ENCODE peak calls at places on chromosomes 7 and 10, in four cellular contexts. F is B cell, Q is fibroblast of lung, L is GM20000. Z is an unnamed sample.

GRCh38 chr7:32158751-32159360 is 88.6 kb upstream of the PDE1C start:
- DNase-seq in L (no peak), F (no peak), Q (peak; percentile 54), Z (no peak)

GRCh38 chr10:131695814-131696165 is 205.0 kb upstream of the PPP2R2D start:
- DNase-seq in F (no peak), L (no peak), Q (no peak), Z (no peak)

GRCh38 chr10:102135956-102136526 is 3.2 kb downstream of the PPRC1 start:
- DNase-seq in L (no peak), F (no peak), Q (no peak), Z (no peak)

GRCh38 chr10:23472181-23472580 is 33.3 kb downstream of the OTUD1 start:
- DNase-seq in Q (no peak), L (no peak), F (no peak), Z (no peak)

GRCh38 chr7:155867280-155867679 is 55.0 kb upstream of the SHH start:
- DNase-seq in L (no peak), F (no peak), Q (no peak), Z (no peak)

GRCh38 chr10:97179731-97180366 is 5.9 kb downstream of the SLIT1 start:
- DNase-seq in L (no peak), Q (no peak), F (no peak), Z (no peak)

GRCh38 chr10:88227342-88228018 is 355.6 kb downstream of the RNLS start:
- DNase-seq in F (no peak), Q (peak; percentile 47), L (no peak), Z (no peak)

GRCh38 chr10:126459032-126459831 is 71.0 kb upstream of the ADAM12 start:
- DNase-seq in F (no peak), Q (peak; percentile 91), L (no peak), Z (no peak)

GRCh38 chr7:54811925-54812264 is 52.9 kb upstream of the SEC61G start:
- DNase-seq in L (no peak), Q (peak; percentile 84), F (no peak), Z (no peak)

GRCh38 chr7:29243777-29244655 is 49.4 kb downstream of the CHN2 start:
- DNase-seq in L (no peak), F (no peak), Q (no peak), Z (no peak)

GRCh38 chr10:91433620-91434019 is 23.5 kb downstream of the HECTD2 start:
- DNase-seq in Q (no peak), F (no peak), L (no peak), Z (no peak)

GRCh38 chr10:53284615-53285182 is 512.1 kb upstream of the MBL2 start:
- DNase-seq in Q (no peak), L (no peak), F (no peak), Z (no peak)

GRCh38 chr10:128095753-128096469 is 30.3 kb downstream of the MKI67 start:
- DNase-seq in L (no peak), F (no peak), Q (no peak), Z (peak; percentile 15)

GRCh38 chr10:93999401-93999851 is 5.7 kb downstream of the PLCE1 start:
- DNase-seq in L (no peak), F (no peak), Q (peak; percentile 93), Z (no peak)

GRCh38 chr10:61110188-61110844 is 166.3 kb upstream of the RHOBTB1 start:
- DNase-seq in Q (peak; percentile 87), F (no peak), L (no peak), Z (no peak)

GRCh38 chr10:72622271-72622670 is 3.6 kb downstream of the MICU1 start:
- DNase-seq in F (no peak), L (no peak), Q (peak; percentile 47), Z (no peak)

GRCh38 chr10:44703241-44704155 is 207.6 kb upstream of the TMEM72 start:
- DNase-seq in L (no peak), F (no peak), Q (peak; percentile 91), Z (no peak)

GRCh38 chr7:91883676-91884362 is 3.3 kb upstream of the MTERF1 start:
- DNase-seq in F (no peak), L (no peak), Q (peak; percentile 86), Z (no peak)

GRCh38 chr10:70477661-70478162 is 855 bp upstream of the PALD1 start:
- DNase-seq in F (peak; percentile 75), Q (peak; percentile 38), L (peak; percentile 67), Z (no peak)

GRCh38 chr10:112343056-112343806 is 30.7 kb upstream of the ACSL5 start:
- DNase-seq in L (no peak), F (no peak), Q (no peak), Z (no peak)

GRCh38 chr10:3421537-3422257 is 249.1 kb upstream of the PITRM1 start:
- DNase-seq in L (no peak), Q (no peak), F (no peak), Z (no peak)

GRCh38 chr10:80416401-80417098 is 8.2 kb downstream of the PRXL2A start:
- DNase-seq in L (no peak), F (no peak), Q (peak; percentile 34), Z (no peak)

GRCh38 chr10:119189811-119190282 is 11.2 kb upstream of the PRDX3 start:
- DNase-seq in L (no peak), F (no peak), Q (peak; percentile 94), Z (no peak)

GRCh38 chr7:27419581-27420177 is 177.1 kb downstream of the EVX1 start:
- DNase-seq in F (no peak), Q (peak; percentile 70), L (no peak), Z (no peak)

GRCh38 chr10:130378556-130379400 is 242.6 kb downstream of the GLRX3 start:
- DNase-seq in Q (no peak), L (no peak), F (no peak), Z (no peak)

GRCh38 chr10:91602449-91602848 is 30.4 kb downstream of the PPP1R3C start:
- DNase-seq in F (no peak), Q (no peak), L (no peak), Z (no peak)

GRCh38 chr7:48424731-48425130 is 253.5 kb downstream of the ABCA13 start:
- DNase-seq in F (no peak), Q (peak; percentile 10), L (no peak), Z (no peak)

GRCh38 chr10:124906551-124907001 is 35.3 kb upstream of the ZRANB1 start:
- DNase-seq in Q (peak; percentile 93), L (no peak), F (no peak), Z (no peak)

GRCh38 chr10:106078796-106079576 is 1085.5 kb downstream of the SORCS1 start:
- DNase-seq in Q (peak; percentile 24), L (no peak), F (no peak), Z (no peak)

GRCh38 chr7:142496545-142496991 is 238.7 kb upstream of the PRSS58 start:
- DNase-seq in F (no peak), L (peak; percentile 35), Q (peak; percentile 42), Z (no peak)
- TF ChIP-seq CTCF in F (peak; percentile 75), L (peak; percentile 82), Q (peak; percentile 81), Z (peak; percentile 75)

GRCh38 chr7:99386584-99387238 is 12.2 kb downstream of the ARPC1B start:
- DNase-seq in F (no peak), Q (no peak), L (no peak), Z (no peak)
- TF ChIP-seq CTCF in F (peak; percentile 27), Q (peak; percentile 8), L (peak; percentile 34), Z (peak; percentile 51)

DNA sequence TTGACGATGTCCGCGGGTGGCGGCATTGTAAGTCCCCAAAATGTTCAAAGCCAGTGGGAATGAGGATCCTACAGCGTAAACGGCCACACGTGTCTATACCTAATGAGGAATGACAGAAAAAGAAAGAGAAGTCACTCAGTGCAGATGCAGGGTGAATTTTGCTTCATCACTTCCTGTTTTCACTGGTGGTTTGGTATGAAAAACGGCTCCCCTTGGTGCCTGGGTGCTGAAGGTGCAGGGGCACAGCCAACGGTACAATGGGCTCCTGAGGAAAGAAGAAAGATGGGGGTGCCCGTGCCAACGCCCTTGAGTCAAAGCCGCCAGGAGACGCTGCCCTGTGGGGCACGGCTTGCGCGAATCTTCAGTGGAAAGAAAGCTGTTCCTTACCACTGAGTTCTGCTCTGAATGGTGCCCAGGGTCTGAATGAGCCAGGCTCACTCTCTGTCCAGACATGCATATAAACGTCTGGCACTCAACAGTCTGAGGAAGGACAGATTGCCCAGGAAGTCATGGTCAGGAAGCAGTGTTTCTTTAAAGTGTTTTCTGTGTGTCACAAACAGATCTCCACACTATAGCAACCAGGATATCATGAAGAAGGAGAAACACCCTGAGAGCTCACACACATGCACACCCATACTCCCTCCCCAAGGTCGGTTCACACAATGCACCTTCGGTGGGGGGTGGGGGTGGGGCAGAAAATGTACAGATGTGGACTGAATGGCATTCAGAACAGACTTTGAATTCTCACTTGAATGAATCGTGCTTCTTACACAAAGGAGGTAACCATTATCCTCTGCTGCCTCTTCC is 105.8 kb downstream of the ELMO1 start:
- DNase-seq in F (peak; percentile 55), L (peak; percentile 47), Q (no peak), Z (peak; percentile 67)
- TF ChIP-seq CTCF in F (peak; percentile 60), L (peak; percentile 15), Q (no peak), Z (peak; percentile 52)

GRCh38 chr7:100607111-100607510 is 4.9 kb downstream of the PCOLCE start:
- DNase-seq in L (no peak), F (no peak), Q (no peak), Z (no peak)

GRCh38 chr7:100606313-100606712 is 4.2 kb downstream of the PCOLCE start:
- DNase-seq in F (no peak), L (no peak), Q (no peak), Z (no peak)

GRCh38 chr7:100604078-100604975 is 2.2 kb downstream of the PCOLCE start:
- DNase-seq in F (peak; percentile 99), L (peak; percentile 91), Q (peak; percentile 71), Z (no peak)

GRCh38 chr7:100603697-100604077 is 1.5 kb downstream of the PCOLCE start:
- DNase-seq in Q (peak; percentile 35), L (no peak), F (no peak), Z (no peak)

GRCh38 chr7:100604976-100605911 is 3.1 kb downstream of the PCOLCE start:
- DNase-seq in Q (no peak), L (no peak), F (peak; percentile 62), Z (no peak)
- TF ChIP-seq CTCF in Q (no peak), L (no peak), F (no peak), Z (no peak)

DNA sequence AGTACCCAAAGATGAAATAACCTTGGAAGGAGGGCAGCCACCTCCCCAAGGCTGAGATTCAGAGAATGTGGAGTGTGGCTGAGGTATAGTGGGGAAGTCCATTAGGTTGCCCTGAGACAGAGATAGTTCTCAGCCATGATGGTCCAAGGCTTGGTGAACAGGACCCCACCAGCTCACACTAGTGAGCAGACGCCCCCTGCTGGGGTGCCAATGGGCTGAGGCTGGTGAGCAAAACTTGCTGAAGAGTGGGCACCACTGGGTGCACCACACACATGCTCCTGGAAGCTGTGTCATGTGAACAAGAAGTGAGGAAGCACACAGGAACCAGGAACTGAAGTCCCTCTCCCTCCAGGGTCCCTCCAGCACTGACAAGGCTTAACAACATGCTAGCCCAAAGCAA is 8.9 kb downstream of the FBXL13 start:
- DNase-seq in Q (peak; percentile 13), L (peak; percentile 32), F (peak; percentile 19), Z (no peak)
- TF ChIP-seq CTCF in Q (peak; percentile 34), L (peak; percentile 32), F (peak; percentile 60), Z (peak; percentile 78)

Z was measured in GM12864.